ENCODE peak calls at places on chromosomes 16 and 17, in six cellular contexts. One of them, this sample, is unnamed.

GRCh38 chr16:24989417-24989978 is 25.7 kb downstream of the ARHGAP17 start:
- DNase-seq in glomerular endothelial cell: no peak
- DNase-seq in H9: no peak
- DNase-seq in AML-193: no peak
- DNase-seq in amniotic stem cell: no peak
- DNase-seq in stimulated activated CD4-positive, alpha-beta T cell treated with anti-CD3 and anti-CD28 coated beads, Interleukin-1b, Interleukin-23, amount 100 ng/mL, for 48 hours: no peak
- DNase-seq in this sample: no peak

GRCh38 chr17:39643271-39643670 is 6.3 kb downstream of the STARD3 start:
- DNase-seq in stimulated activated CD4-positive, alpha-beta T cell treated with anti-CD3 and anti-CD28 coated beads, Interleukin-1b, Interleukin-23, amount 100 ng/mL, for 48 hours: no peak
- DNase-seq in amniotic stem cell: no peak
- DNase-seq in AML-193: no peak
- DNase-seq in glomerular endothelial cell: no peak
- DNase-seq in H9: no peak
- DNase-seq in this sample: no peak

GRCh38 chr16:20916927-20917326 is 16.4 kb downstream of the LYRM1 start:
- DNase-seq in amniotic stem cell: no peak
- DNase-seq in glomerular endothelial cell: no peak
- DNase-seq in AML-193: peak; percentile 79
- DNase-seq in H9: no peak
- DNase-seq in stimulated activated CD4-positive, alpha-beta T cell treated with anti-CD3 and anti-CD28 coated beads, Interleukin-1b, Interleukin-23, amount 100 ng/mL, for 48 hours: no peak
- DNase-seq in this sample: no peak

GRCh38 chr16:54928421-54929089 is 2.1 kb upstream of the IRX5 start:
- DNase-seq in glomerular endothelial cell: no peak
- DNase-seq in H9: peak; percentile 37
- DNase-seq in amniotic stem cell: peak; percentile 65
- DNase-seq in AML-193: peak; percentile 81
- DNase-seq in stimulated activated CD4-positive, alpha-beta T cell treated with anti-CD3 and anti-CD28 coated beads, Interleukin-1b, Interleukin-23, amount 100 ng/mL, for 48 hours: peak; percentile 35
- DNase-seq in this sample: no peak

GRCh38 chr17:48832491-48832890 is 1.7 kb downstream of the CALCOCO2 start:
- DNase-seq in amniotic stem cell: no peak
- DNase-seq in stimulated activated CD4-positive, alpha-beta T cell treated with anti-CD3 and anti-CD28 coated beads, Interleukin-1b, Interleukin-23, amount 100 ng/mL, for 48 hours: no peak
- DNase-seq in AML-193: no peak
- DNase-seq in glomerular endothelial cell: no peak
- DNase-seq in H9: no peak
- DNase-seq in this sample: no peak

GRCh38 chr16:57630402-57630787 is 2.0 kb downstream of the ADGRG1 start:
- DNase-seq in stimulated activated CD4-positive, alpha-beta T cell treated with anti-CD3 and anti-CD28 coated beads, Interleukin-1b, Interleukin-23, amount 100 ng/mL, for 48 hours: no peak
- DNase-seq in AML-193: no peak
- DNase-seq in H9: no peak
- DNase-seq in amniotic stem cell: no peak
- DNase-seq in glomerular endothelial cell: no peak
- DNase-seq in this sample: no peak

GRCh38 chr16:24700549-24701392 is 28.7 kb upstream of the TNRC6A start:
- DNase-seq in amniotic stem cell: peak; percentile 93
- DNase-seq in glomerular endothelial cell: peak; percentile 92
- DNase-seq in H9: peak; percentile 77
- DNase-seq in stimulated activated CD4-positive, alpha-beta T cell treated with anti-CD3 and anti-CD28 coated beads, Interleukin-1b, Interleukin-23, amount 100 ng/mL, for 48 hours: no peak
- DNase-seq in AML-193: no peak
- DNase-seq in this sample: peak; percentile 81

GRCh38 chr16:22191966-22192260 is 14.2 kb upstream of the EEF2K start:
- DNase-seq in H9: no peak
- DNase-seq in AML-193: no peak
- DNase-seq in amniotic stem cell: no peak
- DNase-seq in stimulated activated CD4-positive, alpha-beta T cell treated with anti-CD3 and anti-CD28 coated beads, Interleukin-1b, Interleukin-23, amount 100 ng/mL, for 48 hours: peak; percentile 44
- DNase-seq in glomerular endothelial cell: no peak
- DNase-seq in this sample: peak; percentile 50

GRCh38 chr17:31085563-31085962 is 9.2 kb upstream of the NF1 start:
- DNase-seq in amniotic stem cell: no peak
- DNase-seq in AML-193: no peak
- DNase-seq in glomerular endothelial cell: no peak
- DNase-seq in stimulated activated CD4-positive, alpha-beta T cell treated with anti-CD3 and anti-CD28 coated beads, Interleukin-1b, Interleukin-23, amount 100 ng/mL, for 48 hours: no peak
- DNase-seq in H9: no peak
- DNase-seq in this sample: no peak

GRCh38 chr17:37650419-37651003 is 7.3 kb upstream of the DDX52 start:
- DNase-seq in AML-193: peak; percentile 63
- DNase-seq in H9: peak; percentile 44
- DNase-seq in stimulated activated CD4-positive, alpha-beta T cell treated with anti-CD3 and anti-CD28 coated beads, Interleukin-1b, Interleukin-23, amount 100 ng/mL, for 48 hours: no peak
- DNase-seq in glomerular endothelial cell: no peak
- DNase-seq in amniotic stem cell: peak; percentile 13
- DNase-seq in this sample: peak; percentile 37

GRCh38 chr17:79915850-79916430 is 76.7 kb upstream of the CBX4 start:
- DNase-seq in amniotic stem cell: no peak
- DNase-seq in stimulated activated CD4-positive, alpha-beta T cell treated with anti-CD3 and anti-CD28 coated beads, Interleukin-1b, Interleukin-23, amount 100 ng/mL, for 48 hours: no peak
- DNase-seq in H9: peak; percentile 92
- DNase-seq in glomerular endothelial cell: no peak
- DNase-seq in AML-193: peak; percentile 42
- DNase-seq in this sample: peak; percentile 16

GRCh38 chr16:81000873-81001272 is 5.8 kb downstream of the CMC2 start:
- DNase-seq in amniotic stem cell: no peak
- DNase-seq in H9: no peak
- DNase-seq in stimulated activated CD4-positive, alpha-beta T cell treated with anti-CD3 and anti-CD28 coated beads, Interleukin-1b, Interleukin-23, amount 100 ng/mL, for 48 hours: no peak
- DNase-seq in glomerular endothelial cell: no peak
- DNase-seq in AML-193: no peak
- DNase-seq in this sample: no peak

GRCh38 chr16:21989141-21989540 is 11.8 kb downstream of the PDZD9 start:
- DNase-seq in AML-193: no peak
- DNase-seq in H9: no peak
- DNase-seq in amniotic stem cell: no peak
- DNase-seq in glomerular endothelial cell: no peak
- DNase-seq in stimulated activated CD4-positive, alpha-beta T cell treated with anti-CD3 and anti-CD28 coated beads, Interleukin-1b, Interleukin-23, amount 100 ng/mL, for 48 hours: no peak
- DNase-seq in this sample: no peak